ENCODE peak calls at places on chromosomes 6 and 20, in four cellular contexts. One of them, this sample, is unnamed.

GRCh38 chr20:19937651-19938420 is 79.3 kb upstream of the NAA20 start:
- DNase-seq in G401: no peak
- DNase-seq in PC-9: no peak
- DNase-seq in CMK: no peak
- DNase-seq in this sample: no peak

GRCh38 chr6:27644528-27644927 is 171.6 kb upstream of the ZNF184 start:
- DNase-seq in G401: no peak
- DNase-seq in CMK: no peak
- DNase-seq in PC-9: no peak
- DNase-seq in this sample: no peak

GRCh38 chr20:50957798-50958732 is at the start of gene DPM1:
- DNase-seq in CMK: peak
- DNase-seq in G401: no peak
- DNase-seq in PC-9: no peak
- DNase-seq in this sample: peak

GRCh38 chr6:30942338-30943060 is 1.7 kb downstream of the MUCL3 start:
- DNase-seq in CMK: no peak
- DNase-seq in PC-9: peak
- DNase-seq in G401: peak
- DNase-seq in this sample: no peak

GRCh38 chr6:137291441-137291840 is 72.3 kb upstream of the IFNGR1 start:
- DNase-seq in G401: peak
- DNase-seq in PC-9: no peak
- DNase-seq in CMK: no peak
- DNase-seq in this sample: peak

GRCh38 chr20:34994509-34995131 is 39.0 kb downstream of the MYH7B start:
- DNase-seq in CMK: no peak
- DNase-seq in PC-9: no peak
- DNase-seq in G401: no peak
- DNase-seq in this sample: no peak

GRCh38 chr6:15020114-15020770 is 225.6 kb upstream of the JARID2 start:
- DNase-seq in G401: no peak
- DNase-seq in PC-9: no peak
- DNase-seq in CMK: no peak
- DNase-seq in this sample: no peak

GRCh38 chr6:33587529-33588215 is 7.6 kb upstream of the BAK1 start:
- DNase-seq in CMK: no peak
- DNase-seq in G401: no peak
- DNase-seq in PC-9: no peak
- DNase-seq in this sample: no peak

GRCh38 chr6:95197590-95197989 is 379.7 kb upstream of the MANEA start:
- DNase-seq in G401: no peak
- DNase-seq in PC-9: no peak
- DNase-seq in CMK: no peak
- DNase-seq in this sample: no peak

GRCh38 chr6:22062807-22063408 is 233.9 kb downstream of the PRL start:
- DNase-seq in CMK: no peak
- DNase-seq in G401: no peak
- DNase-seq in PC-9: no peak
- DNase-seq in this sample: peak